ENCODE peak calls at places on chromosomes 3 and 15, in six cellular contexts. One of them, this sample, is unnamed.
A peak's percentile ranks its signal among the peaks of the same experiment; 100 is the strongest.

GRCh38 chr3:115760722-115761121 is 137.4 kb downstream of the GAP43 start:
- DNase-seq in GM23248: no peak
- DNase-seq in bronchial epithelial cell: no peak
- DNase-seq in effector memory CD4-positive, alpha-beta T cell: no peak
- DNase-seq in BJ: no peak
- DNase-seq in Peyer's patch: no peak
- DNase-seq in this sample: no peak

GRCh38 chr3:123719785-123720531 is 135.1 kb upstream of the HACD2 start:
- DNase-seq in effector memory CD4-positive, alpha-beta T cell: no peak
- DNase-seq in bronchial epithelial cell: peak; percentile 21
- DNase-seq in GM23248: no peak
- DNase-seq in BJ: no peak
- DNase-seq in Peyer's patch: no peak
- DNase-seq in this sample: no peak

GRCh38 chr15:47364671-47365141 is 352.6 kb upstream of the SEMA6D start:
- DNase-seq in bronchial epithelial cell: no peak
- DNase-seq in Peyer's patch: no peak
- DNase-seq in effector memory CD4-positive, alpha-beta T cell: no peak
- DNase-seq in GM23248: no peak
- DNase-seq in BJ: no peak
- DNase-seq in this sample: no peak

GRCh38 chr3:33909547-33909946 is 111.1 kb downstream of the PDCD6IP start:
- DNase-seq in bronchial epithelial cell: no peak
- DNase-seq in GM23248: no peak
- DNase-seq in BJ: no peak
- DNase-seq in effector memory CD4-positive, alpha-beta T cell: no peak
- DNase-seq in Peyer's patch: no peak
- DNase-seq in this sample: no peak

GRCh38 chr15:37981781-37982180 is 47.3 kb downstream of the TMCO5A start:
- DNase-seq in bronchial epithelial cell: peak; percentile 59
- DNase-seq in Peyer's patch: no peak
- DNase-seq in GM23248: peak; percentile 64
- DNase-seq in effector memory CD4-positive, alpha-beta T cell: no peak
- DNase-seq in BJ: no peak
- DNase-seq in this sample: no peak

GRCh38 chr15:39874890-39875549 is 45.0 kb downstream of the GPR176 start:
- DNase-seq in BJ: no peak
- DNase-seq in Peyer's patch: no peak
- DNase-seq in effector memory CD4-positive, alpha-beta T cell: no peak
- DNase-seq in GM23248: peak; percentile 50
- DNase-seq in bronchial epithelial cell: peak; percentile 49
- DNase-seq in this sample: no peak

GRCh38 chr3:41115069-41115468 is 84.2 kb upstream of the CTNNB1 start:
- DNase-seq in bronchial epithelial cell: no peak
- DNase-seq in Peyer's patch: no peak
- DNase-seq in BJ: no peak
- DNase-seq in effector memory CD4-positive, alpha-beta T cell: no peak
- DNase-seq in GM23248: no peak
- DNase-seq in this sample: no peak

GRCh38 chr3:43286886-43287301 is 554 bp downstream of the SNRK start:
- DNase-seq in bronchial epithelial cell: peak; percentile 10
- DNase-seq in Peyer's patch: peak; percentile 68
- DNase-seq in effector memory CD4-positive, alpha-beta T cell: no peak
- DNase-seq in GM23248: peak; percentile 78
- DNase-seq in BJ: no peak
- DNase-seq in this sample: peak; percentile 29

GRCh38 chr3:191912616-191913204 is 451.7 kb downstream of the PYDC2 start:
- DNase-seq in Peyer's patch: no peak
- DNase-seq in BJ: no peak
- DNase-seq in GM23248: no peak
- DNase-seq in bronchial epithelial cell: no peak
- DNase-seq in effector memory CD4-positive, alpha-beta T cell: no peak
- DNase-seq in this sample: no peak

GRCh38 chr3:53509494-53509893 is 15.1 kb downstream of the CACNA1D start:
- DNase-seq in BJ: no peak
- DNase-seq in bronchial epithelial cell: no peak
- DNase-seq in Peyer's patch: no peak
- DNase-seq in effector memory CD4-positive, alpha-beta T cell: no peak
- DNase-seq in GM23248: no peak
- DNase-seq in this sample: no peak

GRCh38 chr15:81516012-81516411 is 142.0 kb upstream of the TMC3 start:
- DNase-seq in effector memory CD4-positive, alpha-beta T cell: no peak
- DNase-seq in BJ: no peak
- DNase-seq in GM23248: peak; percentile 57
- DNase-seq in bronchial epithelial cell: peak; percentile 38
- DNase-seq in Peyer's patch: no peak
- DNase-seq in this sample: no peak

GRCh38 chr15:64017082-64017588 is 29.1 kb downstream of the DAPK2 start:
- DNase-seq in effector memory CD4-positive, alpha-beta T cell: no peak
- DNase-seq in BJ: no peak
- DNase-seq in GM23248: peak; percentile 80
- DNase-seq in bronchial epithelial cell: peak; percentile 95
- DNase-seq in Peyer's patch: peak; percentile 72
- DNase-seq in this sample: no peak

GRCh38 chr3:134697830-134698699 is 47.2 kb upstream of the KY start:
- DNase-seq in effector memory CD4-positive, alpha-beta T cell: no peak
- DNase-seq in bronchial epithelial cell: no peak
- DNase-seq in Peyer's patch: no peak
- DNase-seq in BJ: no peak
- DNase-seq in GM23248: no peak
- DNase-seq in this sample: no peak

GRCh38 chr3:933311-933710 is 159.5 kb upstream of the CNTN6 start:
- DNase-seq in Peyer's patch: no peak
- DNase-seq in effector memory CD4-positive, alpha-beta T cell: no peak
- DNase-seq in bronchial epithelial cell: no peak
- DNase-seq in GM23248: no peak
- DNase-seq in BJ: no peak
- DNase-seq in this sample: no peak

GRCh38 chr3:117719316-117719926 is 1009.8 kb downstream of the TUSC7 start:
- DNase-seq in effector memory CD4-positive, alpha-beta T cell: no peak
- DNase-seq in bronchial epithelial cell: peak; percentile 22
- DNase-seq in Peyer's patch: no peak
- DNase-seq in GM23248: peak; percentile 58
- DNase-seq in BJ: no peak
- DNase-seq in this sample: no peak

GRCh38 chr3:139394116-139394515 is 4.7 kb upstream of the COPB2 start:
- DNase-seq in GM23248: no peak
- DNase-seq in effector memory CD4-positive, alpha-beta T cell: no peak
- DNase-seq in BJ: no peak
- DNase-seq in Peyer's patch: no peak
- DNase-seq in bronchial epithelial cell: no peak
- DNase-seq in this sample: no peak

GRCh38 chr15:73051811-73052678 is at the start of gene NEO1:
- DNase-seq in GM23248: peak; percentile 84
- DNase-seq in BJ: no peak
- DNase-seq in bronchial epithelial cell: peak; percentile 46
- DNase-seq in effector memory CD4-positive, alpha-beta T cell: peak; percentile 74
- DNase-seq in Peyer's patch: peak; percentile 94
- DNase-seq in this sample: peak; percentile 68

GRCh38 chr15:73051402-73051810 is 857 bp upstream of the NEO1 start:
- DNase-seq in GM23248: no peak
- DNase-seq in BJ: no peak
- DNase-seq in Peyer's patch: peak; percentile 84
- DNase-seq in bronchial epithelial cell: peak; percentile 17
- DNase-seq in effector memory CD4-positive, alpha-beta T cell: no peak
- DNase-seq in this sample: no peak

GRCh38 chr15:73048624-73049295 is 3.5 kb upstream of the NEO1 start:
- DNase-seq in bronchial epithelial cell: no peak
- DNase-seq in GM23248: no peak
- DNase-seq in BJ: no peak
- DNase-seq in effector memory CD4-positive, alpha-beta T cell: no peak
- DNase-seq in Peyer's patch: no peak
- DNase-seq in this sample: no peak

GRCh38 chr15:73049564-73050215 is 2.6 kb upstream of the NEO1 start:
- DNase-seq in Peyer's patch: no peak
- DNase-seq in bronchial epithelial cell: no peak
- DNase-seq in BJ: no peak
- DNase-seq in GM23248: no peak
- DNase-seq in effector memory CD4-positive, alpha-beta T cell: no peak
- DNase-seq in this sample: no peak

DNA sequence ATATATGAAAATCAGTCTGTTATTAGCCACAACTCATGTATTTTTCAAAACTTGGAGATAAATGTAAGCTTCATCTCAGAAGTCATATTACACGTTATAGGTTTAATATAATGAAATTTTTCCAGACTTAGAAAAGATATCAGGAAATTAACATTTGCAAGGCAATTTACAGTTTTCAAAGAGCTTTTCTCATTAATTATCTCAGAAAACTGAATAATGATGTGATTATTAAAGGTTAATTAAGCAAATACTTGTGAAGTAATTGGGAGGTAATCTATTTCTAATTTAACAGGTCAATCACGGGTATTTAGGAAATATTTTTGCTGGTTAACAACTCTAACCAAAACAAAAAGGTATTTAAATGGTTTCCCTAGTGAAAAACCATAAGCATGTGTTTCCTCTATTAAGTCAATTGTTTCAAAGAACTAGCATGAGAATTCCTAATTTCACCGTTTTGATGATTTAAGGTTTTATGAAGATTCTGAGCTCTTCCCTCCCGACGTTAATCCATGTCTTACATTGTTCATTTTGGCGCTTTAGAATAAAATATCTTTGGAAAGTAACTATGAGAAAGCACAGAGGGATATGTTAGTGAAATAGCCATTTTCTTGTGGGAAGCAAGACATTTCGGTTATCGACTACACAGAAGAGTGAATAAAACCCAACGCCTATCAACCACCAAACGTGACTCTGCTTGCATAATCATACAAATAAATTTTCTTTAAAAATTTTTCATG is 1.5 kb upstream of the NEO1 start:
- DNase-seq in GM23248: no peak
- DNase-seq in bronchial epithelial cell: no peak
- DNase-seq in effector memory CD4-positive, alpha-beta T cell: no peak
- DNase-seq in Peyer's patch: no peak
- DNase-seq in BJ: no peak
- DNase-seq in this sample: no peak
- H3K4me3 ChIP-seq in GM23248: peak overlapping the region; percentile 99
- H3K4me3 ChIP-seq in bronchial epithelial cell: peak overlapping the region; percentile 84
- H3K4me3 ChIP-seq in effector memory CD4-positive, alpha-beta T cell: peak overlapping the region; percentile 93
- H3K4me3 ChIP-seq in Peyer's patch: no peak overlapping the region
- H3K4me3 ChIP-seq in BJ: no peak overlapping the region
- H3K4me3 ChIP-seq in this sample: peak overlapping the region; percentile 42

DNA sequence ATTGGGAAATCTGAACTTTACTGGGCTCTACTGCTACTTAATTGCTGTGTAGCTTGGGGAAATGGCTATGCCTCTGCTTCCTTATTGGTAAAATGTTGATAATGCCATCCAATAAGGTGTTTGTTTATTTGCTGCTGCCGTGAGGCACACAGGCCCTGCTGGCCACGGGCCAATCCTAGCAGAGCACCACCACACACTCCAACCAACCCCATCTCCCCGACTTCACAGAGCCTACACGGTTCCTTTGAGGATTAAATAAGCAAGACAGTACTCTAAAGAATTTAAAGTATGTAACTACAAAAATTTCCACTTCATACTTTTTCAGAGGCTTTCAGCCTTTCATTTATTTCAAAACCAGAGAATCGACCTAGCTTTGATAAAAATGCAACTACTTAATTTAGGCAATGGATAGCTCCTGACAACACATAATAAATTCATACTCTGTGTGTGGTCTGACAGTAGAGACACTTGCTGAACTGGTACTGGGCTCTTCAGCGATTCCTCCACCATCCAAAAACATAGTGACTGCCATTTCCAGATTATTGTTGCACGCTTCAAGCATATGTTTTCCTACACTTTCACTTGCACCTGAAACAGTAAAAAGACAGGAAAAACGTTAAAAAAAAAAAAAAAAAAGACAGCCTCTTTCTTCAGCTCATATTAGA is 25.3 kb downstream of the UBXN7 start:
- DNase-seq in Peyer's patch: no peak
- DNase-seq in effector memory CD4-positive, alpha-beta T cell: no peak
- DNase-seq in BJ: peak; percentile 44
- DNase-seq in GM23248: peak; percentile 70
- DNase-seq in bronchial epithelial cell: no peak
- DNase-seq in this sample: no peak
- H3K4me3 ChIP-seq in Peyer's patch: no peak overlapping the region
- H3K4me3 ChIP-seq in effector memory CD4-positive, alpha-beta T cell: no peak overlapping the region
- H3K4me3 ChIP-seq in BJ: no peak overlapping the region
- H3K4me3 ChIP-seq in GM23248: peak overlapping the region; percentile 26
- H3K4me3 ChIP-seq in bronchial epithelial cell: no peak overlapping the region
- H3K4me3 ChIP-seq in this sample: no peak overlapping the region

GRCh38 chr3:127822836-127823589 is 698 bp upstream of the MGLL start:
- DNase-seq in effector memory CD4-positive, alpha-beta T cell: no peak
- DNase-seq in GM23248: peak; percentile 65
- DNase-seq in bronchial epithelial cell: no peak
- DNase-seq in BJ: no peak
- DNase-seq in Peyer's patch: peak; percentile 86
- DNase-seq in this sample: no peak

GRCh38 chr3:127822166-127822835 is at the start of gene MGLL:
- DNase-seq in effector memory CD4-positive, alpha-beta T cell: no peak
- DNase-seq in GM23248: peak; percentile 65
- DNase-seq in bronchial epithelial cell: peak; percentile 40
- DNase-seq in Peyer's patch: peak; percentile 78
- DNase-seq in BJ: no peak
- DNase-seq in this sample: no peak

GRCh38 chr3:127825764-127826163 is 3.4 kb upstream of the MGLL start:
- DNase-seq in GM23248: peak; percentile 42
- DNase-seq in bronchial epithelial cell: no peak
- DNase-seq in effector memory CD4-positive, alpha-beta T cell: no peak
- DNase-seq in BJ: no peak
- DNase-seq in Peyer's patch: no peak
- DNase-seq in this sample: no peak

GRCh38 chr3:127824151-127824825 is 2.0 kb upstream of the MGLL start:
- DNase-seq in BJ: no peak
- DNase-seq in GM23248: no peak
- DNase-seq in effector memory CD4-positive, alpha-beta T cell: no peak
- DNase-seq in bronchial epithelial cell: no peak
- DNase-seq in Peyer's patch: no peak
- DNase-seq in this sample: no peak

DNA sequence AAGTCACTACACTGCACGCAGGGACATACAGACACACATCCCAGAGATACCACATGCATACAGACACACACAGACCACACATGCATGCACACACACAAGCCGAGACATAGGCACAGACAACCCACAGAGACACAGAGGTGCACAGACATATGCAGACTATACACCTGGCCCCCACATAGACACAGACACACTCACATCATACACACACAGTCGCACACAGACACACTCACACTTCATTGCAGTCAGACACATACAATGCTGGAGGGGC is 1.2 kb upstream of the MGLL start:
- DNase-seq in effector memory CD4-positive, alpha-beta T cell: no peak
- DNase-seq in bronchial epithelial cell: no peak
- DNase-seq in BJ: no peak
- DNase-seq in Peyer's patch: no peak
- DNase-seq in GM23248: no peak
- DNase-seq in this sample: no peak
- H3K4me3 ChIP-seq in effector memory CD4-positive, alpha-beta T cell: no peak overlapping the region
- H3K4me3 ChIP-seq in bronchial epithelial cell: peak overlapping the region; percentile 66
- H3K4me3 ChIP-seq in BJ: peak overlapping the region; percentile 92
- H3K4me3 ChIP-seq in Peyer's patch: peak overlapping the region; percentile 51
- H3K4me3 ChIP-seq in GM23248: peak overlapping the region; percentile 56
- H3K4me3 ChIP-seq in this sample: no peak overlapping the region

DNA sequence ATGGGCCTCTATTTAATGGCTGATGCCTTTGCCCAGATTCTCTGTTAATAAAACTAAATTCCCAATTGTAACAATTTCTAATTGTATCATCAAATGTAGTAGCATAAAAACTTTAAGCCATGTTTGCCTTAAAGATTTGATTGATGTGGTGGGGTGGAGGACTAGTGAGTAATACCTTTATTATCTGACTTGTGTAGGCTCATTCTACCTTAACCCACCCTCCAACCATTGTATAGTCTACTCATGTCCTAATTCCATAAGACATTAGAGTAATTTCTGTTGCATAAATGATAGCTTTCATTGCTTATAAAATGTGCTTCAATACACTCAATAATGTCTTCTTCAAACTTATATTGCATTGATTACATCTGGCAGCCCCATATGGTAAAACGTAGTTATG is 25.8 kb downstream of the SERPINI1 start:
- DNase-seq in bronchial epithelial cell: peak; percentile 9
- DNase-seq in Peyer's patch: no peak
- DNase-seq in GM23248: no peak
- DNase-seq in BJ: no peak
- DNase-seq in effector memory CD4-positive, alpha-beta T cell: no peak
- DNase-seq in this sample: no peak
- H3K4me3 ChIP-seq in bronchial epithelial cell: no peak overlapping the region
- H3K4me3 ChIP-seq in Peyer's patch: no peak overlapping the region
- H3K4me3 ChIP-seq in GM23248: no peak overlapping the region
- H3K4me3 ChIP-seq in BJ: no peak overlapping the region
- H3K4me3 ChIP-seq in effector memory CD4-positive, alpha-beta T cell: no peak overlapping the region
- H3K4me3 ChIP-seq in this sample: no peak overlapping the region